ENCODE peak calls at places on chromosomes 1 and 21, in nine cellular contexts. One of them, this sample, is unnamed.
A peak's percentile ranks its signal among the peaks of the same experiment; 100 is the strongest.

GRCh38 chr1:230215049-230215448 is 148.0 kb downstream of the GALNT2 start:
- DNase-seq in heart right ventricle: peak; percentile 53
- DNase-seq in cardiac muscle cell: peak; percentile 88
- DNase-seq in psoas muscle: peak; percentile 79
- DNase-seq in esophagus squamous epithelium: no peak
- DNase-seq in kidney: no peak
- DNase-seq in IMR-90: peak; percentile 64
- DNase-seq in sigmoid colon: peak; percentile 87
- DNase-seq in mammary epithelial cell: no peak
- DNase-seq in this sample: peak; percentile 67

GRCh38 chr1:174912243-174912642 is 87.5 kb upstream of the CACYBP start:
- DNase-seq in heart right ventricle: no peak
- DNase-seq in esophagus squamous epithelium: no peak
- DNase-seq in kidney: no peak
- DNase-seq in IMR-90: no peak
- DNase-seq in cardiac muscle cell: no peak
- DNase-seq in sigmoid colon: no peak
- DNase-seq in mammary epithelial cell: no peak
- DNase-seq in psoas muscle: no peak
- DNase-seq in this sample: no peak

GRCh38 chr1:47792786-47793185 is 204.4 kb downstream of the TRABD2B start:
- DNase-seq in cardiac muscle cell: no peak
- DNase-seq in IMR-90: no peak
- DNase-seq in esophagus squamous epithelium: no peak
- DNase-seq in kidney: no peak
- DNase-seq in sigmoid colon: no peak
- DNase-seq in heart right ventricle: no peak
- DNase-seq in mammary epithelial cell: no peak
- DNase-seq in psoas muscle: no peak
- DNase-seq in this sample: no peak

GRCh38 chr1:39474810-39475209 is 16.6 kb upstream of the BMP8A start:
- DNase-seq in heart right ventricle: no peak
- DNase-seq in kidney: no peak
- DNase-seq in sigmoid colon: no peak
- DNase-seq in mammary epithelial cell: no peak
- DNase-seq in esophagus squamous epithelium: no peak
- DNase-seq in psoas muscle: no peak
- DNase-seq in cardiac muscle cell: no peak
- DNase-seq in IMR-90: no peak
- DNase-seq in this sample: no peak

GRCh38 chr21:33075128-33075527 is 5.2 kb downstream of the OLIG1 start:
- DNase-seq in psoas muscle: no peak
- DNase-seq in IMR-90: no peak
- DNase-seq in heart right ventricle: no peak
- DNase-seq in esophagus squamous epithelium: no peak
- DNase-seq in mammary epithelial cell: no peak
- DNase-seq in cardiac muscle cell: peak; percentile 11
- DNase-seq in kidney: no peak
- DNase-seq in sigmoid colon: no peak
- DNase-seq in this sample: no peak

GRCh38 chr1:109537450-109538178 is 2.1 kb upstream of the GPR61 start:
- DNase-seq in IMR-90: no peak
- DNase-seq in sigmoid colon: no peak
- DNase-seq in heart right ventricle: no peak
- DNase-seq in kidney: no peak
- DNase-seq in esophagus squamous epithelium: no peak
- DNase-seq in psoas muscle: peak; percentile 53
- DNase-seq in mammary epithelial cell: no peak
- DNase-seq in cardiac muscle cell: no peak
- DNase-seq in this sample: no peak

GRCh38 chr1:210264521-210265380 is 32.2 kb downstream of the SERTAD4 start:
- DNase-seq in IMR-90: no peak
- DNase-seq in kidney: no peak
- DNase-seq in esophagus squamous epithelium: no peak
- DNase-seq in cardiac muscle cell: peak; percentile 50
- DNase-seq in sigmoid colon: no peak
- DNase-seq in mammary epithelial cell: no peak
- DNase-seq in heart right ventricle: no peak
- DNase-seq in psoas muscle: no peak
- DNase-seq in this sample: peak; percentile 46

GRCh38 chr1:167467126-167467725 is 51.1 kb downstream of the CD247 start:
- DNase-seq in IMR-90: peak; percentile 7
- DNase-seq in mammary epithelial cell: no peak
- DNase-seq in heart right ventricle: no peak
- DNase-seq in kidney: no peak
- DNase-seq in cardiac muscle cell: no peak
- DNase-seq in sigmoid colon: peak; percentile 12
- DNase-seq in esophagus squamous epithelium: no peak
- DNase-seq in psoas muscle: no peak
- DNase-seq in this sample: no peak

GRCh38 chr1:232532901-232533300 is 97.0 kb downstream of the SIPA1L2 start:
- DNase-seq in psoas muscle: no peak
- DNase-seq in cardiac muscle cell: no peak
- DNase-seq in heart right ventricle: no peak
- DNase-seq in kidney: no peak
- DNase-seq in mammary epithelial cell: no peak
- DNase-seq in IMR-90: no peak
- DNase-seq in sigmoid colon: no peak
- DNase-seq in esophagus squamous epithelium: no peak
- DNase-seq in this sample: no peak

GRCh38 chr21:35423694-35424093 is 374.6 kb upstream of the RUNX1 start:
- DNase-seq in cardiac muscle cell: peak; percentile 77
- DNase-seq in mammary epithelial cell: peak; percentile 44
- DNase-seq in sigmoid colon: no peak
- DNase-seq in kidney: no peak
- DNase-seq in heart right ventricle: no peak
- DNase-seq in psoas muscle: no peak
- DNase-seq in esophagus squamous epithelium: no peak
- DNase-seq in IMR-90: peak; percentile 76
- DNase-seq in this sample: no peak

GRCh38 chr1:7187121-7187510 is 401.9 kb downstream of the CAMTA1 start:
- DNase-seq in psoas muscle: no peak
- DNase-seq in mammary epithelial cell: no peak
- DNase-seq in cardiac muscle cell: no peak
- DNase-seq in heart right ventricle: no peak
- DNase-seq in sigmoid colon: no peak
- DNase-seq in IMR-90: no peak
- DNase-seq in kidney: no peak
- DNase-seq in esophagus squamous epithelium: no peak
- DNase-seq in this sample: no peak

GRCh38 chr1:154852845-154853244 is 17.2 kb downstream of the KCNN3 start:
- DNase-seq in sigmoid colon: no peak
- DNase-seq in cardiac muscle cell: no peak
- DNase-seq in IMR-90: no peak
- DNase-seq in heart right ventricle: no peak
- DNase-seq in kidney: no peak
- DNase-seq in psoas muscle: no peak
- DNase-seq in mammary epithelial cell: no peak
- DNase-seq in esophagus squamous epithelium: no peak
- DNase-seq in this sample: no peak
- H3K4me3 ChIP-seq in sigmoid colon: no peak overlapping the region
- H3K4me3 ChIP-seq in cardiac muscle cell: no peak overlapping the region
- H3K4me3 ChIP-seq in IMR-90: no peak overlapping the region
- H3K4me3 ChIP-seq in heart right ventricle: no peak overlapping the region
- H3K4me3 ChIP-seq in kidney: no peak overlapping the region
- H3K4me3 ChIP-seq in psoas muscle: no peak overlapping the region
- H3K4me3 ChIP-seq in mammary epithelial cell: no peak overlapping the region
- H3K4me3 ChIP-seq in esophagus squamous epithelium: no peak overlapping the region
- H3K4me3 ChIP-seq in this sample: no peak overlapping the region

GRCh38 chr1:156705918-156706646 is 699 bp upstream of the CRABP2 start:
- DNase-seq in IMR-90: peak; percentile 34
- DNase-seq in sigmoid colon: peak; percentile 88
- DNase-seq in cardiac muscle cell: peak; percentile 71
- DNase-seq in mammary epithelial cell: no peak
- DNase-seq in kidney: peak; percentile 79
- DNase-seq in heart right ventricle: peak; percentile 58
- DNase-seq in esophagus squamous epithelium: no peak
- DNase-seq in psoas muscle: peak; percentile 76
- DNase-seq in this sample: peak; percentile 77

GRCh38 chr1:156707486-156708244 is 2.3 kb upstream of the CRABP2 start:
- DNase-seq in kidney: no peak
- DNase-seq in IMR-90: peak; percentile 51
- DNase-seq in esophagus squamous epithelium: no peak
- DNase-seq in sigmoid colon: no peak
- DNase-seq in psoas muscle: no peak
- DNase-seq in heart right ventricle: no peak
- DNase-seq in mammary epithelial cell: no peak
- DNase-seq in cardiac muscle cell: peak; percentile 71
- DNase-seq in this sample: no peak

GRCh38 chr1:156708245-156708661 is 2.9 kb upstream of the CRABP2 start:
- DNase-seq in IMR-90: no peak
- DNase-seq in psoas muscle: no peak
- DNase-seq in cardiac muscle cell: no peak
- DNase-seq in mammary epithelial cell: no peak
- DNase-seq in kidney: no peak
- DNase-seq in heart right ventricle: no peak
- DNase-seq in esophagus squamous epithelium: no peak
- DNase-seq in sigmoid colon: no peak
- DNase-seq in this sample: no peak

GRCh38 chr1:156706647-156707008 is 1.2 kb upstream of the CRABP2 start:
- DNase-seq in cardiac muscle cell: peak; percentile 83
- DNase-seq in heart right ventricle: peak; percentile 69
- DNase-seq in mammary epithelial cell: no peak
- DNase-seq in sigmoid colon: peak; percentile 91
- DNase-seq in psoas muscle: peak; percentile 78
- DNase-seq in kidney: peak; percentile 81
- DNase-seq in IMR-90: no peak
- DNase-seq in esophagus squamous epithelium: no peak
- DNase-seq in this sample: no peak

DNA sequence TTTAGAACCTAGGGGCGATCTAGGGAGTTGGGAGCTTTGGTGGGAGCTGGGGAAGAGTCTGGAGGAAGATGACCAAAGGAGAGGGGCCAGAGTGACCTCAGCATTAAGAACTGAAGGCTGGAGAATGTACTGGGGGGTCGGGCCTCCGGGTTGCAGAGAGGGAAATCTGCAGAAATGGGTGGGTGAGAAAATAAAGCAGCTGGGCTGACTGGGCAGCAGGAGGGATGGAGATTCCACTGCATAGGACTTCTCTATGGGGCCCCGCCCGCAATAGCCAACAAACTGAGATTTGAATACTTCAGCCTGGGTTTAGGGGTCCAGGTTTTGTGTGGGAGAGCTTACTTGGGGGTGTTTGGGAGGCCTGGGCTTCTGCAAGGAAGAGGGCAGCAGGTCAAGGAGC is 1.6 kb upstream of the CRABP2 start:
- DNase-seq in mammary epithelial cell: no peak
- DNase-seq in esophagus squamous epithelium: no peak
- DNase-seq in sigmoid colon: no peak
- DNase-seq in psoas muscle: no peak
- DNase-seq in IMR-90: no peak
- DNase-seq in heart right ventricle: no peak
- DNase-seq in kidney: no peak
- DNase-seq in cardiac muscle cell: no peak
- DNase-seq in this sample: no peak
- H3K4me1 ChIP-seq in mammary epithelial cell: peaks cover 54% of the 10 kb centered on the region
- H3K4me1 ChIP-seq in esophagus squamous epithelium: peaks cover 100% of the 10 kb centered on the region
- H3K4me1 ChIP-seq in sigmoid colon: peaks cover 76% of the 10 kb centered on the region
- H3K4me1 ChIP-seq in psoas muscle: peaks cover 22% of the 10 kb centered on the region
- H3K4me1 ChIP-seq in IMR-90: peaks cover 48% of the 10 kb centered on the region
- H3K4me1 ChIP-seq in heart right ventricle: peaks cover 44% of the 10 kb centered on the region
- H3K4me1 ChIP-seq in kidney: no peaks in the 10 kb centered on the region
- H3K4me1 ChIP-seq in cardiac muscle cell: peaks cover 62% of the 10 kb centered on the region
- H3K4me1 ChIP-seq in this sample: peaks cover 34% of the 10 kb centered on the region

GRCh38 chr1:27306892-27307850 is 14.8 kb upstream of the TMEM222 start:
- DNase-seq in IMR-90: no peak
- DNase-seq in psoas muscle: no peak
- DNase-seq in cardiac muscle cell: no peak
- DNase-seq in heart right ventricle: no peak
- DNase-seq in sigmoid colon: no peak
- DNase-seq in kidney: no peak
- DNase-seq in mammary epithelial cell: no peak
- DNase-seq in esophagus squamous epithelium: no peak
- DNase-seq in this sample: no peak
- TF ChIP-seq CTCF in IMR-90: no peak
- TF ChIP-seq CTCF in psoas muscle: no peak
- TF ChIP-seq CTCF in cardiac muscle cell: no peak
- TF ChIP-seq CTCF in heart right ventricle: no peak
- TF ChIP-seq CTCF in sigmoid colon: no peak
- TF ChIP-seq CTCF in kidney: no peak
- TF ChIP-seq CTCF in mammary epithelial cell: no peak
- TF ChIP-seq CTCF in esophagus squamous epithelium: peak; percentile 9
- TF ChIP-seq CTCF in this sample: no peak

DNA sequence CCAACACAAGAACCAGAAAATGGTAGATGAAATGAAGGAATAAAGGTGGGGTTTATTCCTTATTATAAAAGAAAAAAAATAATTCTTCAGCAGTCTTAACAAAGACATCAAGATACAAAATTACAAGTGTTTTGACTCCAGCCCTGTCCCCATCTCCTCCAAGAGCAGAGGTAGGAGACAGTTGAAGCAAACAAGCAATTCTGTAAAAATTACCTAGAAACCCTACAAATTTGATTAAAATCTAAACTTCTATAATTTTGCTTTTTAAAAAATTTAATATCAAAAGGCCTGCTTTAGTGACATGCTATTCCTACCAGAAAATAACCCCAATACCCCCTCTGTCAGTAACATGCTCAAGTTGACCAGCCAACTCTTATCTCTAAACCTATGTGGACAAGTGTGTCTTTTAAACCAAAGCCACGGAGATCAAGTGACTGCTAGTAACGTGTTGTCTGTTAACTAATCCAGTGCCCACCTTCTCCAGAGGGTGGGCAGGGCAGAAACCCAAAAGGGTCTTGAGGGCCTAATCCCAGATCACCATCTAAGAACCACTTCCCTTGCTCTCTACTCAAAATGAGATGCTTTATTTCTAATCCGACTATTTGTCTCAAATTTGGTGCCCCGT is 8.4 kb downstream of the GLUL start:
- DNase-seq in mammary epithelial cell: no peak
- DNase-seq in cardiac muscle cell: no peak
- DNase-seq in kidney: no peak
- DNase-seq in IMR-90: no peak
- DNase-seq in esophagus squamous epithelium: no peak
- DNase-seq in sigmoid colon: no peak
- DNase-seq in psoas muscle: no peak
- DNase-seq in heart right ventricle: no peak
- DNase-seq in this sample: no peak
- H3K4me3 ChIP-seq in mammary epithelial cell: no peak overlapping the region
- H3K4me3 ChIP-seq in cardiac muscle cell: no peak overlapping the region
- H3K4me3 ChIP-seq in kidney: no peak overlapping the region
- H3K4me3 ChIP-seq in IMR-90: no peak overlapping the region
- H3K4me3 ChIP-seq in esophagus squamous epithelium: no peak overlapping the region
- H3K4me3 ChIP-seq in sigmoid colon: no peak overlapping the region
- H3K4me3 ChIP-seq in psoas muscle: no peak overlapping the region
- H3K4me3 ChIP-seq in heart right ventricle: no peak overlapping the region
- H3K4me3 ChIP-seq in this sample: no peak overlapping the region